ENCODE peak calls at places on chromosome 2, in six cellular contexts. X is HCT116, E is GM12878, Q is SK-N-SH, V is K562, P is HepG2. Y is an unnamed sample.

GRCh38 chr2:45974762-45975408 is 322.3 kb upstream of the EPAS1 start:
- DNase-seq in Q (no peak), E (peak; percentile 53), X (no peak), V (no peak), P (no peak), Y (no peak)

GRCh38 chr2:29528891-29529520 is 392.4 kb downstream of the ALK start:
- DNase-seq in X (no peak), E (no peak), V (no peak), Q (no peak), P (no peak), Y (no peak)

GRCh38 chr2:12769492-12770105 is 52.9 kb downstream of the TRIB2 start:
- DNase-seq in V (no peak), P (no peak), Q (no peak), E (no peak), X (no peak), Y (no peak)

GRCh38 chr2:74077636-74078035 is 70.1 kb downstream of the BOLA3 start:
- DNase-seq in X (no peak), E (no peak), P (no peak), Q (no peak), V (peak; percentile 85), Y (no peak)

GRCh38 chr2:10058251-10059015 is 15.1 kb downstream of the KLF11 start:
- DNase-seq in V (peak; percentile 52), X (no peak), P (no peak), Q (no peak), E (no peak), Y (no peak)

GRCh38 chr2:231464576-231465540 is 574 bp upstream of the NCL start:
- DNase-seq in E (no peak), Q (peak; percentile 98), V (peak; percentile 95), P (peak; percentile 30), X (peak; percentile 92), Y (peak; percentile 18)

GRCh38 chr2:20186078-20186854 is 38.7 kb downstream of the SDC1 start:
- DNase-seq in E (no peak), X (no peak), Q (no peak), P (peak; percentile 94), V (peak; percentile 73), Y (no peak)

GRCh38 chr2:68429311-68429826 is 37.7 kb downstream of the FBXO48 start:
- DNase-seq in X (no peak), E (no peak), Q (no peak), P (no peak), V (peak; percentile 43), Y (no peak)

GRCh38 chr2:227623225-227623624 is 5.9 kb downstream of the SCYGR4 start:
- DNase-seq in V (no peak), X (no peak), Q (no peak), E (no peak), P (no peak), Y (no peak)

GRCh38 chr2:190545756-190546385 is 11.3 kb upstream of the NEMP2 start:
- DNase-seq in V (no peak), E (no peak), X (no peak), P (no peak), Q (no peak), Y (no peak)

GRCh38 chr2:18643532-18644462 is 54.4 kb upstream of the NT5C1B start:
- DNase-seq in Q (no peak), E (no peak), P (no peak), X (no peak), V (no peak), Y (no peak)

GRCh38 chr2:224837558-224837957 is 121.4 kb upstream of the CCDC195 start:
- DNase-seq in E (no peak), X (no peak), Q (no peak), P (no peak), V (no peak), Y (no peak)

GRCh38 chr2:239819974-239820555 is 205.1 kb downstream of the NDUFA10 start:
- DNase-seq in V (no peak), X (no peak), E (no peak), Q (peak; percentile 64), P (no peak), Y (no peak)

GRCh38 chr2:160301420-160301819 is 101.3 kb upstream of the ITGB6 start:
- DNase-seq in X (no peak), V (no peak), Q (no peak), E (no peak), P (no peak), Y (no peak)

GRCh38 chr2:236209996-236210395 is 41.8 kb upstream of the GBX2 start:
- DNase-seq in X (no peak), Q (no peak), V (no peak), E (no peak), P (no peak), Y (no peak)

GRCh38 chr2:237715459-237715947 is 83.1 kb upstream of the RBM44 start:
- DNase-seq in P (peak; percentile 92), V (no peak), X (no peak), Q (no peak), E (no peak), Y (no peak)

GRCh38 chr2:37809931-37810570 is 115.0 kb upstream of the RMDN2 start:
- DNase-seq in P (no peak), X (no peak), V (no peak), E (no peak), Q (no peak), Y (no peak)

GRCh38 chr2:20355131-20355530 is 4.5 kb upstream of the PUM2 start:
- DNase-seq in V (no peak), P (peak; percentile 51), Q (no peak), X (no peak), E (no peak), Y (no peak)

GRCh38 chr2:240586919-240587800 is 626 bp downstream of the CAPN10 start:
- DNase-seq in E (no peak), Q (peak; percentile 65), P (peak; percentile 58), X (no peak), V (peak; percentile 57), Y (peak; percentile 62)

GRCh38 chr2:109375131-109375561 is 238.6 kb downstream of the SEPTIN10 start:
- DNase-seq in Q (peak; percentile 5), X (no peak), P (no peak), V (no peak), E (no peak), Y (no peak)

GRCh38 chr2:20925265-20925889 is 102.5 kb upstream of the LDAH start:
- DNase-seq in V (peak; percentile 18), E (no peak), P (no peak), Q (no peak), X (no peak), Y (peak; percentile 43)

GRCh38 chr2:222561817-222562424 is 94.0 kb downstream of the FARSB start:
- DNase-seq in X (peak; percentile 39), V (peak; percentile 58), P (peak; percentile 41), E (peak; percentile 13), Q (peak; percentile 63), Y (peak; percentile 68)

DNA sequence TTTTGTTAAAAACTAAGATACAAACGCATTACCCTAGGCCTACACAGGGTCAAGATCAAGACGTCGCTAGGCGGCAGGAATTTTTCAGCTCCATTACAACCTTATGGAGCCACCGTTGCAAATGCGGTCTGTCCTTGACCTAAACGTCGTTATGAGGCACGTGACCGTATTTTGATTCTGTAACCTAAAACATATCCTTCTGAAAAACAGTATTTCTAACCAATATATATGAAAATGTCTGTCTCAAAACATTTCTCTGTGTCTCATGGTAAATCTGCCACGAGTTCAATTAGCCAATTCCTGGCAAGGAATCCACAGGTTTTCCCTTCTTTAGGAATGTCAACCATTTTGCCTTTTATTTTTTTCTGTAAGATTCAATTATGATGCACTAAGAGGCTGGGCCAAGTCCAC is 1.7 kb downstream of the RTN4 start:
- DNase-seq in E (no peak), P (peak; percentile 58), V (peak; percentile 80), X (peak; percentile 27), Q (peak; percentile 21), Y (no peak)
- TF ChIP-seq JUND in E (no peak), P (no peak), V (no peak), X (no peak), Q (no peak), Y (no peak)

GRCh38 chr2:169010633-169011460 is 20.3 kb downstream of the ABCB11 start:
- DNase-seq in P (no peak), V (no peak), E (no peak), Q (no peak), X (no peak), Y (no peak)
- TF ChIP-seq JUND in P (no peak), V (no peak), E (no peak), Q (no peak), X (no peak), Y (no peak)

DNA sequence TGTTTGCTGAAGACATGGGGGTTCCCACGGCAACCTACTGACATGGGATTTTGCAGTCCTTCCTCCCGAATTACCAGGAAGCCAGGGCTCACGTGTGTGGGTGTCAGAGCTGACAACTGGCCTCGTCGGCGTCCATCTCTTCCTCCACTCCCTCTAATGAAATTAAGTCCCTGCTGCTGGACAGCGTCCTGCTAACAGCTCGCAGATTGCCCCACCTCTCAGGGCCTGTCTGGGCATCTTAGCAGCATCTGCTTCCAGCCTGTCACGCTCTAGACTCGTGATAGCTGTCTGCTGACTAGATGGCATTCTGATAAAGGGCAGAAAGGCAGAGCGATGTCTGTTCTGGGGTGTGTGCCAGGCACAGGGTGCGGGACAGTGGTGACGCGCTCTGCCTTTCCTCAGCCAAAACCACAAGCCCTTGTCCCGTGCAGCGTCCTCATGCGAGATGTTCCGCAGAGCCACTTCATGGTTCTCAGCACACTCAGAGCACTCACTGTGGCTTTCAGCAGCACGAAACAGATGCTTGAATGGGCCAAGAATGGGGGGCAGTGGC is 161.1 kb downstream of the ARL4C start:
- DNase-seq in P (no peak), E (no peak), Q (peak; percentile 83), X (no peak), V (no peak), Y (peak; percentile 5)
- TF ChIP-seq JUND in P (no peak), E (no peak), Q (peak; percentile 61), X (no peak), V (no peak), Y (no peak)

GRCh38 chr2:110770308-110770695 is 37.9 kb downstream of the ACOXL start:
- DNase-seq in Q (peak; percentile 42), V (no peak), X (no peak), E (no peak), P (no peak), Y (no peak)

GRCh38 chr2:110768591-110768990 is 36.2 kb downstream of the ACOXL start:
- DNase-seq in X (no peak), Q (no peak), E (no peak), P (peak; percentile 83), V (no peak), Y (peak; percentile 73)

GRCh38 chr2:110772383-110772755 is 40.0 kb downstream of the ACOXL start:
- DNase-seq in X (no peak), P (no peak), Q (no peak), V (no peak), E (no peak), Y (no peak)

GRCh38 chr2:110771549-110772382 is 39.4 kb downstream of the ACOXL start:
- DNase-seq in E (no peak), P (no peak), Q (no peak), V (no peak), X (no peak), Y (no peak)

DNA sequence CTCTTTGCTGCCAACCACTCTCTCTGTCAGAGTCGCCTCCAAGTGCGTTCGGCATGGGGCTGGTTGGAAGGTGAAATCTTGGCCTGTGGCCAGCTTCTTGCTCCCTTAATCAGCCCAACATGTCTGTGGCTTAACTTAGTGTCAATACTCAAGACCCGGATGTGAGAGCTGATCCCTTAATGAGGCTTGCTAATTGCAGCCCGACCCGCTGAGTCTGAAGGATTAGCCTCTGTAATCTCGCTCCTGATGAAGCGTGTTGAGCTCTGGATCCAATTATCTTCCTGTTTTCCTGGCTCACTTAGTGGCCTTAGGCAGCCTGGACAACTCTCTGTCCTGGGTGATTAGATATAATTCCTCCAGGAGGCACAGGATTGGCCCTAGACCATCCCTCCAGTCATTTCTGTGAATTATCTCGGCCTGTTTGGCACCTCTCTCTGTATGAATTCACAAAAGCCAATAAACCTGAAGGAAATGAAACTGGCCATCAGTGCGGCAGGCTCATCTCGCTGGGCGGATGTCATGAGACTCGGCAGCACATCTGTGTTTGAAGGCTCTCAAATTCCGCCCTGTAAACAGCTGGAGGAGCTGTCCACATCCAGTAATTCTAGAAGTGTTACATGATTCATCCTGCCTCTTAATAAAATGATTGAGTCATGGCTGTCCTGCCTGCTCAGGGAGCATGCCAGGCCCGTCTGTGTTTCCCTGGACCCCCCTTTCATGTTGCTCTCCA is 38.5 kb downstream of the ACOXL start:
- DNase-seq in P (no peak), E (no peak), Q (peak; percentile 83), V (no peak), X (no peak), Y (peak; percentile 21)
- TF ChIP-seq JUND in P (no peak), E (no peak), Q (no peak), V (no peak), X (no peak), Y (no peak)